ENCODE peak calls at places on chromosomes 5 and 9, in four cellular contexts. Y, A, V and N are unnamed samples. For H3K4me1, the result is how much of the 10 kb centered on the place peaks cover.

GRCh38 chr5:177458912-177459350 is 12.3 kb downstream of the PRR7 start:
- DNase-seq in Y (no peak), A (no peak), V (peak), N (no peak)

GRCh38 chr9:121538221-121538620 is 38.6 kb upstream of the GGTA1 start:
- DNase-seq in Y (no peak), A (no peak), V (no peak), N (no peak)

GRCh38 chr5:91361055-91361701 is 21.9 kb downstream of the ARRDC3 start:
- DNase-seq in Y (no peak), A (no peak), V (no peak), N (no peak)

GRCh38 chr5:133897431-133897830 is 71.0 kb downstream of the C5orf15 start:
- DNase-seq in Y (no peak), A (no peak), V (no peak), N (no peak)

GRCh38 chr5:114055318-114055788 is 306.5 kb upstream of the KCNN2 start:
- DNase-seq in Y (peak), A (no peak), V (peak), N (peak)

GRCh38 chr5:138760448-138761110 is 7.4 kb downstream of the CTNNA1 start:
- DNase-seq in Y (no peak), A (no peak), V (peak), N (no peak)

GRCh38 chr9:87894998-87895625 is 12.4 kb downstream of the SPATA31E1 start:
- DNase-seq in Y (no peak), A (no peak), V (no peak), N (no peak)

GRCh38 chr9:69898714-69899209 is 78.1 kb downstream of the CFAP95 start:
- DNase-seq in Y (no peak), A (peak), V (peak), N (no peak)

GRCh38 chr5:111984044-111984443 is 227.1 kb upstream of the NREP start:
- DNase-seq in Y (no peak), A (no peak), V (peak), N (no peak)

GRCh38 chr9:82540175-82540574 is 522.8 kb downstream of the RASEF start:
- DNase-seq in Y (no peak), A (no peak), V (peak), N (no peak)

GRCh38 chr9:134027561-134027960 is 2.3 kb downstream of the BRD3OS start:
- DNase-seq in Y (no peak), A (no peak), V (no peak), N (no peak)

GRCh38 chr9:2622361-2623045 is 916 bp downstream of the VLDLR start:
- DNase-seq in Y (peak), A (peak), V (peak), N (peak)

GRCh38 chr9:82090041-82090440 is 101.5 kb downstream of the SPATA31D1 start:
- DNase-seq in Y (no peak), A (no peak), V (no peak), N (no peak)

GRCh38 chr5:177390363-177391300 is 6.4 kb downstream of the SLC34A1 start:
- DNase-seq in Y (peak), A (peak), V (peak), N (peak)

GRCh38 chr9:105362470-105362869 is 85.4 kb upstream of the FSD1L start:
- DNase-seq in Y (no peak), A (no peak), V (no peak), N (no peak)

GRCh38 chr9:89104821-89105220 is 73.8 kb downstream of the SHC3 start:
- DNase-seq in Y (no peak), A (no peak), V (no peak), N (no peak)

GRCh38 chr9:20406344-20406743 is 216.0 kb downstream of the MLLT3 start:
- DNase-seq in Y (no peak), A (no peak), V (no peak), N (no peak)
- H3K27ac ChIP-seq in Y (no peak), A (no peak), V (no peak), N (no peak)

GRCh38 chr5:1504244-1504595 is 19.5 kb downstream of the LPCAT1 start:
- DNase-seq in Y (no peak), A (no peak), V (no peak), N (no peak)

GRCh38 chr5:1502046-1502736 is 21.6 kb downstream of the LPCAT1 start:
- DNase-seq in Y (peak), A (no peak), V (no peak), N (peak)

GRCh38 chr5:1504617-1505016 is 19.1 kb downstream of the LPCAT1 start:
- DNase-seq in Y (no peak), A (no peak), V (no peak), N (no peak)

GRCh38 chr5:1502737-1503120 is 21.0 kb downstream of the LPCAT1 start:
- DNase-seq in Y (no peak), A (no peak), V (no peak), N (no peak)

DNA sequence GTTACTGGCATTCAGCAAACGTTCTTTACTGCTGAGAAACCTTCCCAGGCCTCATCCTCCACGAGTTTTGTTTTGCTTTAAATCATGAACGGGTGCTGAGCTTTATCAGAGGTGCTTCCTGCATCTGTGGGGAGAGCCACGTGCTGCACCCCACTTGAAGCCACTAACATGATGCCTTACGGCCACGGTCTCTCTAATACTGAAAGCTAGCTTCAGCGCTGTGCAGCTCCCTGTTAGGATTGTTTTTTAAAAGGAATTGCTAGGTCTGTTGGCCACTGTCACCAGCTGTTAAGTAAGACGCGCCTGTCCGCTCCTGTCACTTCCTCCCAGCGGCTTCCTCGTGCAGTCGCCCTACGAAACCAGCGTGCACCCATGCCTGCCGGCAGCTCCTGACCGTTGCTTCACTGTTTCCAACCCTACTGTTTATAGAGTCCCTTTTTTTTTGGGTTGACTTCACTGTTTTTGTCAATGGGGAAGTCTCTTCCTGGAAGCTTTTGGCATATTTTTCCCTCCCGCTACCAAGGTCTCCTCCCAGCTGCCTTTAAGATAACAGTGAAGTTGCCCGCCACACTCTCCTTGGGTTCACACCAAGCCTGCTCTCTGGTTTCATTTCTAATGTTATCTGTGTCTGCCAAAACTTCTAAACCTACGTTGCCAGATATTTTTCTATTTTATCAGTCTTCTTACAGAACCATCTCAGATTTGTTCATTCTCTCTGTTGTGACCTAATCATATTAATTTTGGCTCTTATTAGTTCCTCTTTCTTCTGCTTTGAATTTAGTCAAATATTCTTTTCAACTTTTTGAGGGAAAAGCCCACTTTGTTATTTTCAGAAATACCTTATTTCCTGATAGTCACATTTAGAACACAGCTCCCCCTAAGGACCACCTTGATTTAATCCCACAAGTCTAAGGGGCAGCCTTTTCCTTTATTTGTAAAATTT is 20.2 kb downstream of the LPCAT1 start:
- DNase-seq in Y (peak), A (no peak), V (peak), N (peak)
- H3K4me3 ChIP-seq in Y (no peak), A (no peak), V (no peak), N (no peak)

DNA sequence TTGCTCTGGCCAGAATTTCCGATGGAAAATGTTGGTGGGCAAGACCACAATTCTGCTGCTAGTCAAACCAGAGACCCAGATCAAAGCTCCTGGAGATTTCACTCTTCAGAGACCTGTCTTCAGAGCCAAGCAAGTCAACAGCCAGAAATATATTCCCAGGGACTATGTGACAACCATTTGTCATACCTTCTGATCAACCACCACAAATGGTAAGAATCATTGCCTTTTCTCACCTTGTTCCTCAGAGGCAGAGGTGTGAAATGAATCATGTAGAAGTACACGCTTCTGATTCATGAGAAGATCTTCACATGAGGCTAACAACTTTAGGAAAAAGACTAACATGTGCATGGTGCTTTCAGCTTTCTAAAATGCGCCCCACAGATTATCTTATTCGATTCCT is 53.5 kb downstream of the SUSD1 start:
- DNase-seq in Y (no peak), A (no peak), V (no peak), N (no peak)
- H3K4me1 ChIP-seq in Y (under half), A (under half), V (under half), N (under half)

GRCh38 chr5:146753618-146754123 is 124.9 kb downstream of the PPP2R2B start:
- DNase-seq in Y (no peak), A (no peak), V (no peak), N (no peak)
- H3K27ac ChIP-seq in Y (no peak), A (no peak), V (no peak), N (no peak)

GRCh38 chr5:108747111-108748009 is at the start of gene FER:
- DNase-seq in Y (no peak), A (peak), V (peak), N (no peak)
- H3K4me3 ChIP-seq in Y (peak), A (peak), V (peak), N (peak)